ENCODE peak calls at places on chromosomes 11 and 22, in five cellular contexts. X is endodermal cell, L is neuronal stem cell, H is mesenchymal stem cell, D is H9. C is an unnamed sample.

GRCh38 chr11:95849087-95849825 is 59.0 kb downstream of the CEP57 start:
- DNase-seq in X (peak; percentile 77), L (peak; percentile 12), H (peak; percentile 76), D (peak; percentile 35), C (peak; percentile 85)

GRCh38 chr11:66665369-66665768 is 12.3 kb downstream of the RBM4B start:
- DNase-seq in X (no peak), L (no peak), H (no peak), D (no peak), C (no peak)

GRCh38 chr11:105466582-105467228 is 143.2 kb upstream of the GRIA4 start:
- DNase-seq in X (no peak), L (no peak), H (peak; percentile 75), D (no peak), C (peak; percentile 67)

GRCh38 chr11:44005076-44005800 is 42.5 kb upstream of the ACCSL start:
- DNase-seq in X (no peak), L (peak; percentile 52), H (no peak), D (no peak), C (no peak)

GRCh38 chr22:45120931-45121330 is 42.8 kb upstream of the NUP50 start:
- DNase-seq in X (no peak), L (no peak), H (peak; percentile 44), D (no peak), C (no peak)

GRCh38 chr11:60377737-60378136 is 595 bp upstream of the MS4A7 start:
- DNase-seq in X (no peak), L (no peak), H (no peak), D (no peak), C (no peak)

GRCh38 chr11:111320728-111321568 is 22.6 kb downstream of the POU2AF3 start:
- DNase-seq in X (peak; percentile 55), L (no peak), H (no peak), D (no peak), C (no peak)

GRCh38 chr11:112795896-112796686 is 165.1 kb upstream of the NCAM1 start:
- DNase-seq in X (no peak), L (no peak), H (no peak), D (no peak), C (no peak)

GRCh38 chr22:33467718-33468117 is 409.5 kb upstream of the SYN3 start:
- DNase-seq in X (no peak), L (no peak), H (no peak), D (no peak), C (no peak)

GRCh38 chr11:23095650-23096049 is 235.4 kb upstream of the CCDC179 start:
- DNase-seq in X (no peak), L (no peak), H (no peak), D (no peak), C (no peak)

GRCh38 chr11:18329196-18329870 is 7.0 kb downstream of the GTF2H1 start:
- DNase-seq in X (no peak), L (no peak), H (no peak), D (no peak), C (no peak)

GRCh38 chr11:115170133-115170815 is 333.9 kb downstream of the CADM1 start:
- DNase-seq in X (peak; percentile 75), L (peak; percentile 38), H (peak; percentile 43), D (no peak), C (peak; percentile 49)

GRCh38 chr22:49133541-49133940 is 694.1 kb downstream of the BRD1 start:
- DNase-seq in X (no peak), L (no peak), H (no peak), D (no peak), C (no peak)

GRCh38 chr11:36726420-36726819 is 128.4 kb upstream of the RAG2 start:
- DNase-seq in X (no peak), L (no peak), H (no peak), D (no peak), C (no peak)

GRCh38 chr11:108752297-108752751 is 87.5 kb downstream of the DDX10 start:
- DNase-seq in X (no peak), L (no peak), H (no peak), D (no peak), C (no peak)

GRCh38 chr22:35155403-35156025 is 89.6 kb downstream of the ISX start:
- DNase-seq in X (peak; percentile 67), L (no peak), H (no peak), D (no peak), C (no peak)

GRCh38 chr11:126339866-126340434 is 15.5 kb upstream of the ST3GAL4 start:
- DNase-seq in X (no peak), L (no peak), H (no peak), D (no peak), C (peak; percentile 69)

GRCh38 chr11:8002676-8003075 is 15.5 kb downstream of the EIF3F start:
- DNase-seq in X (peak; percentile 32), L (no peak), H (no peak), D (no peak), C (no peak)

GRCh38 chr11:65545853-65546216 is 12.3 kb downstream of the LTBP3 start:
- DNase-seq in X (no peak), L (no peak), H (no peak), D (no peak), C (no peak)

GRCh38 chr22:18023509-18024275 is 669 bp downstream of the MICAL3 start:
- DNase-seq in X (peak; percentile 89), L (peak; percentile 31), H (peak; percentile 83), D (peak; percentile 80), C (peak; percentile 86)

GRCh38 chr11:8971917-8972316 is 7.7 kb upstream of the TMEM9B start:
- DNase-seq in X (no peak), L (no peak), H (no peak), D (no peak), C (no peak)

DNA sequence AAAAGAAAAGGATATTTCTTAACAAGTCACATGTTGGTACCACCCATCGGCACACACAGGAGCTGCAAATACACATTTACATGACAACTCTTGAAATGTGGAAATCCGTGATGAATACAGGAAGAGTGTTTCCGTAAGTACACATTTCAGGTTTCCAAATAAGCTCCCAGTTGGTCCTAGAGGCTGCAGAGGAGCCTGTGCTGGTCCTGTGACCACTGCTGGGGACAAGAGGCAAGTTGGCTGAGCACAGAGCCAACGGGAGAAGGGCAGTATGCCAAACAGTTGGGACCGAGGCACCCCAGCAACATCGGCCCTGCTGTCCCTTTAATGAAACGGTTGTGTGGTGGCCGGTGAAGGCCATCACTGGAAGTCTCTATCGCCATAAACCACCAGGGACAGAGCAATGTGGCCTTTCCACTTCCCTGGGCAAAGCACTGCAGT is 38.5 kb upstream of the ARFGAP3 start:
- DNase-seq in X (no peak), L (no peak), H (no peak), D (no peak), C (no peak)
- H3K9ac ChIP-seq in X (no peak overlapping the region), L (no peak overlapping the region), H (no peak overlapping the region), D (no peak overlapping the region), C (no peak overlapping the region)

GRCh38 chr11:11252403-11252802 is 100.6 kb downstream of the CSNK2A3 start:
- DNase-seq in X (peak; percentile 13), L (no peak), H (no peak), D (no peak), C (no peak)
- H3K9ac ChIP-seq in X (no peak overlapping the region), L (no peak overlapping the region), H (no peak overlapping the region), D (no peak overlapping the region), C (no peak overlapping the region)

DNA sequence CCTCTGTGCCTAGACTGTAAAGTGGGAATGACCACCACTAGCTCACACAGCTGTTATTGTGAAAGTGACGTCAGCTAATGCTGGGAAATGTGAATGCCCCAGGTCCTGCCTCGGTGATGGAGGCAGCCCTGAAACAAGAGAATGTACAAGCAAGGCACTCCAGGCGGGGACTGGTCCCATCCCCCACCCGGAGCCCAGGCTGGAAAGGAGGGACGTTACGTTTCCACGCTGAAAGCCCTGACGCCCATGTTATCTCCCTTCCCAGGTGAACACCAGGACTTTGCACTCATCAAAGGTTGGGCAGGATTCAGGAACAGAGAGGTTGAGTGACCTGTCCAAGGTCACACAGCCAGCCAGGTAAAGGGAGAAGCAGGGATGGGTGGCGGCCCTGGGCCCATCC is 784 bp downstream of the SULT4A1 start:
- DNase-seq in X (no peak), L (no peak), H (no peak), D (peak; percentile 30), C (peak; percentile 57)
- H3K9ac ChIP-seq in X (peak overlapping the region; percentile 29), L (peak overlapping the region; percentile 4), H (no peak overlapping the region), D (peak overlapping the region; percentile 16), C (no peak overlapping the region)

GRCh38 chr11:69639843-69640242 is 1.1 kb upstream of the CCND1 start:
- DNase-seq in X (no peak), L (no peak), H (no peak), D (no peak), C (no peak)
- H3K9ac ChIP-seq in X (peak overlapping the region; percentile 17), L (no peak overlapping the region), H (peak overlapping the region; percentile 97), D (peak overlapping the region; percentile 42), C (peak overlapping the region; percentile 67)

GRCh38 chr11:73875840-73876239 is 806 bp downstream of the COA4 start:
- DNase-seq in X (peak; percentile 61), L (no peak), H (peak; percentile 40), D (no peak), C (no peak)

GRCh38 chr11:73878771-73879170 is 2.0 kb downstream of the PAAF1 start:
- DNase-seq in X (no peak), L (no peak), H (no peak), D (no peak), C (no peak)

GRCh38 chr11:73876424-73877300 is at the start of the genes COA4 and PAAF1:
- DNase-seq in X (peak; percentile 98), L (peak; percentile 99), H (peak; percentile 98), D (peak; percentile 97), C (peak; percentile 95)

GRCh38 chr11:73872746-73873412 is 3.8 kb downstream of the COA4 start:
- DNase-seq in X (no peak), L (no peak), H (no peak), D (no peak), C (no peak)

GRCh38 chr11:73875380-73875779 is 1.3 kb downstream of the COA4 start:
- DNase-seq in X (no peak), L (no peak), H (no peak), D (no peak), C (no peak)
- H3K9ac ChIP-seq in X (peak overlapping the region; percentile 92), L (no peak overlapping the region), H (peak overlapping the region; percentile 100), D (peak overlapping the region; percentile 93), C (no peak overlapping the region)

GRCh38 chr11:107713009-107713408 is 1.2 kb upstream of the SLN start:
- DNase-seq in X (no peak), L (no peak), H (no peak), D (no peak), C (no peak)

GRCh38 chr11:107708787-107709186 is 3.1 kb downstream of the SLN start:
- DNase-seq in X (no peak), L (no peak), H (no peak), D (no peak), C (no peak)

GRCh38 chr11:107710301-107710700 is 1.6 kb downstream of the SLN start:
- DNase-seq in X (no peak), L (no peak), H (no peak), D (no peak), C (no peak)

GRCh38 chr11:107712342-107712741 is 486 bp upstream of the SLN start:
- DNase-seq in X (no peak), L (no peak), H (no peak), D (no peak), C (no peak)

GRCh38 chr11:107711861-107712260 is at the start of gene SLN:
- DNase-seq in X (no peak), L (no peak), H (no peak), D (no peak), C (no peak)
- H3K9ac ChIP-seq in X (no peak within 1 kb of the TSS), L (no peak within 1 kb of the TSS), H (no peak within 1 kb of the TSS), D (no peak within 1 kb of the TSS), C (no peak within 1 kb of the TSS)

DNA sequence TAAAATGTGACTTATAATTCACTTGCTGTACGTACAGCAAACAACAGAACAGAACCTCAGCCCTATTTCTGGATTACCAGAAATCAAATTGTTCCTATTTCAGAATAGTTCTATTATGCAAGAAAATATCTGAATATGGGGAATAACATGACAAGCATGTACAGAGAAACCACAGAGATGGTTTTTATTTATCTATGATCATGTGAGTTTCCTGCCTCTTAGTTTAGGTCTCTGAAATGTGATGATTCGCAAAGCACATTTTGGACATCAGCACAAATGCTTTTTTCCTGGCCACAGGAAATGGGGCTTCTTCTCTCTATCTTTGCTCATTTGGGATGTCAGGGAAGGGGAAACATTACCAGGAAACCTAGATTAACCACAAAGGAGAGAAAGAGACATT is 266.7 kb upstream of the CTSC start:
- DNase-seq in X (no peak), L (no peak), H (no peak), D (no peak), C (peak; percentile 49)
- H3K9ac ChIP-seq in X (no peak overlapping the region), L (no peak overlapping the region), H (peak overlapping the region; percentile 40), D (no peak overlapping the region), C (no peak overlapping the region)

C was measured in fibroblast of lung.